ENCODE peak calls at places on chromosomes 2 and 18, in seven cellular contexts. Z is uterus; L is neural progenitor cell; B is PC-9; O is H1; W is CD8-positive, alpha-beta T cell; R is cardiac muscle cell. U is an unnamed sample.

GRCh38 chr2:102359527-102359926 is 3.9 kb downstream of the IL18R1 start:
- DNase-seq in L (no peak), Z (no peak), R (no peak), B (peak; percentile 7), W (no peak), O (no peak), U (no peak)

GRCh38 chr18:1090758-1091157 is 186.1 kb downstream of the ADCYAP1 start:
- DNase-seq in R (no peak), L (no peak), B (no peak), Z (no peak), W (no peak), O (no peak), U (no peak)

GRCh38 chr2:218074031-218074430 is 5.0 kb downstream of the RUFY4 start:
- DNase-seq in B (peak; percentile 60), Z (no peak), R (peak; percentile 9), L (peak; percentile 76), W (no peak), O (peak; percentile 86), U (no peak)

GRCh38 chr18:56374005-56374655 is 264.3 kb downstream of the TXNL1 start:
- DNase-seq in L (no peak), B (no peak), Z (no peak), R (no peak), W (no peak), O (no peak), U (no peak)

GRCh38 chr2:71566271-71566858 is 113.0 kb downstream of the DYSF start:
- DNase-seq in R (peak; percentile 41), L (no peak), O (no peak), Z (no peak), B (no peak), W (no peak), U (no peak)

GRCh38 chr2:127702395-127703009 is 1.2 kb downstream of the SFT2D3 start:
- DNase-seq in O (no peak), L (no peak), W (no peak), B (no peak), Z (no peak), R (no peak), U (no peak)

GRCh38 chr2:16140771-16141640 is 200.7 kb downstream of the MYCN start:
- DNase-seq in B (no peak), Z (no peak), R (no peak), L (no peak), W (no peak), O (peak; percentile 16), U (no peak)

GRCh38 chr18:41906528-41907256 is 48.3 kb upstream of the PIK3C3 start:
- DNase-seq in O (no peak), R (peak; percentile 78), B (no peak), L (peak; percentile 59), Z (no peak), W (no peak), U (no peak)

GRCh38 chr2:31828891-31829290 is 181.9 kb downstream of the MEMO1 start:
- DNase-seq in W (no peak), B (no peak), Z (no peak), O (no peak), R (no peak), L (no peak), U (no peak)

GRCh38 chr2:109057686-109058085 is 68.7 kb upstream of the EDAR start:
- DNase-seq in B (no peak), Z (no peak), R (no peak), W (no peak), L (peak; percentile 57), O (no peak), U (no peak)

GRCh38 chr2:233480490-233481202 is 85.9 kb downstream of the USP40 start:
- DNase-seq in R (peak; percentile 24), O (no peak), B (peak; percentile 33), W (no peak), L (peak; percentile 27), Z (no peak), U (no peak)

GRCh38 chr2:19456695-19457094 is 98.3 kb upstream of the OSR1 start:
- DNase-seq in B (no peak), O (no peak), L (no peak), W (no peak), Z (no peak), R (no peak), U (no peak)

DNA sequence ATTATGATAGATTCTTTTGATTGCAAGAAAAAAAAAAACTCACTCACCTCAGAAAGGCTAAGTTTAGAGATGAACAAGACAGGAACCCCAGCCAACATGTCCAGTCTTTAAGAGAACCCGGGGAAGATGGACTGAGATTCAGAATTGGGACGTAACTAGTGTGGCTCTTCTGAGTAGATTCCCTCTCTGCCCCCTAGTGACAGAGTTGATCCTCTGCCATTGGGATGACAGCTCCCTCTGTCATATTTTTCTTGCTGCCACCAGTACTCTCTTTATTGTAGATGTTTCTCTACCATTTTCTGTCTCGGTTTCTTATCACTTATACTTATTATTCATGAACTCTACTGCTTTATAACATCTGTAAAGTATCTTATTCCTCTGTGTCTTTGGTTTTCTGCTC is 77.7 kb downstream of the GULP1 start:
- DNase-seq in W (no peak), O (no peak), L (peak; percentile 66), R (peak; percentile 73), B (no peak), Z (no peak), U (no peak)
- TF ChIP-seq CTCF in W (no peak), O (peak; percentile 71), L (peak; percentile 70), R (peak; percentile 82), B (peak; percentile 62), Z (peak; percentile 39), U (peak; percentile 21)

GRCh38 chr2:74047152-74047551 is 62.4 kb downstream of the TET3 start:
- DNase-seq in R (no peak), Z (no peak), B (no peak), O (no peak), W (no peak), L (no peak), U (no peak)
- H3K27ac ChIP-seq in R (no peak overlapping the region), Z (no peak overlapping the region), B (no peak overlapping the region), O (no peak overlapping the region), W (no peak overlapping the region), L (no peak overlapping the region), U (no peak overlapping the region)

GRCh38 chr2:207534390-207534789 is 4.6 kb downstream of the CREB1 start:
- DNase-seq in B (no peak), Z (no peak), W (no peak), O (no peak), R (no peak), L (no peak), U (no peak)
- H3K4me1 ChIP-seq in B (peaks cover 28% of the 10 kb centered on the region), Z (peaks cover 10% of the 10 kb centered on the region), W (peaks cover 62% of the 10 kb centered on the region), O (no peaks in the 10 kb centered on the region), R (peaks cover 14% of the 10 kb centered on the region), L (peaks cover 21% of the 10 kb centered on the region), U (peaks cover 52% of the 10 kb centered on the region)

GRCh38 chr2:88211005-88211808 is 41.1 kb downstream of the THNSL2 start:
- DNase-seq in O (no peak), W (no peak), L (no peak), Z (no peak), B (no peak), R (no peak), U (no peak)

GRCh38 chr2:88214631-88215030 is 44.5 kb downstream of the THNSL2 start:
- DNase-seq in O (no peak), R (no peak), Z (no peak), B (no peak), W (no peak), L (no peak), U (no peak)

GRCh38 chr2:88211809-88212154 is 41.6 kb downstream of the THNSL2 start:
- DNase-seq in Z (no peak), R (no peak), O (no peak), L (no peak), B (no peak), W (no peak), U (no peak)

GRCh38 chr2:88210132-88211004 is 40.2 kb downstream of the THNSL2 start:
- DNase-seq in B (no peak), R (no peak), Z (no peak), O (no peak), W (no peak), L (no peak), U (no peak)

DNA sequence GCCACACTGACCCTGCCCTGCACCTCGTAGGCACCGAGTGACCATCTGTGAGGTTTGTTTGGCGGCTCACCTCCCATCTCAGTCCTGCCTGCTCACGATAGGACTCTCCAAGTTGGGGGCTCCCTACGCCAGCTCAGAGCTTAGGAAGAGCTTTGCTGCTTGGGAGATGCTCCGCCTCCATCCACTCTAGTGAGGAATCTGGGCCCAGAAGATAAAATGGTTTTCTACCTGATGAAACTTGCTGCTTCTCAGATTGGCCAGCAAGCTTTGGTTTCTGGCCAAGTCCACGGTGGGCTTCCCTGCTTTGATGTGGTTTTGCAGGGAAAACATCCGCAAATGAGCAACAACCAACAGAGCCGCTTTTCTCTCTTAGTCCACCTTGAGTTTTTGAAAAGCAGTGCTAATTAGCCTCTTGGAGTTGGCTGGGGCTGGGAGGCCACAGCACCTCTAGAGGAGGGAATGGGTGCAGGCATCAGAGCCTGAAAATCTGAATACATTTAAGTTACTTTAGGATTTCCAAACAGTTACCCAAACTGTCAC is 42.2 kb downstream of the THNSL2 start:
- DNase-seq in R (peak; percentile 13), O (peak; percentile 54), L (peak; percentile 77), W (no peak), Z (no peak), B (no peak), U (no peak)
- TF ChIP-seq CTCF in R (peak; percentile 55), O (peak; percentile 85), L (peak; percentile 77), W (no peak), Z (no peak), B (peak; percentile 64), U (no peak)